ENCODE peak calls at places on chromosomes 16 and 17, in six cellular contexts. K is nephron progenitor cell, I is WTC11, E is T-helper 22 cell, R is psoas muscle, M is hepatocyte. B is an unnamed sample.
A peak's percentile ranks its signal among the peaks of the same experiment; 100 is the strongest.

GRCh38 chr16:89931305-89931896 is 8.3 kb downstream of the TUBB3 start:
- DNase-seq in K (no peak), I (no peak), E (no peak), R (no peak), M (no peak), B (no peak)

GRCh38 chr17:76271669-76272540 is 6.8 kb downstream of the UBALD2 start:
- DNase-seq in K (no peak), I (peak; percentile 45), E (peak; percentile 61), R (peak; percentile 74), M (no peak), B (peak; percentile 55)

GRCh38 chr17:33498069-33498468 is 205.0 kb upstream of the ASIC2 start:
- DNase-seq in K (no peak), I (no peak), E (no peak), R (no peak), M (peak; percentile 22), B (no peak)

GRCh38 chr16:11180489-11180888 is 75.5 kb downstream of the SOCS1 start:
- DNase-seq in K (no peak), I (no peak), E (no peak), R (no peak), M (no peak), B (no peak)

GRCh38 chr16:52283581-52284375 is 263.2 kb downstream of the TOX3 start:
- DNase-seq in K (no peak), I (no peak), E (no peak), R (no peak), M (no peak), B (no peak)

GRCh38 chr16:26645629-26646028 is 421.1 kb upstream of the C16orf82 start:
- DNase-seq in K (peak; percentile 57), I (peak; percentile 80), E (no peak), R (no peak), M (peak; percentile 68), B (peak; percentile 71)

GRCh38 chr17:49907279-49907678 is 59.4 kb upstream of the TAC4 start:
- DNase-seq in K (no peak), I (no peak), E (no peak), R (no peak), M (no peak), B (no peak)

GRCh38 chr17:77566151-77566550 is 392.4 kb upstream of the TNRC6C start:
- DNase-seq in K (no peak), I (no peak), E (no peak), R (no peak), M (no peak), B (no peak)

GRCh38 chr17:7807206-7807605 is 26.8 kb upstream of the KDM6B start:
- DNase-seq in K (no peak), I (no peak), E (no peak), R (no peak), M (no peak), B (no peak)

GRCh38 chr17:79851461-79851817 is 12.2 kb upstream of the CBX4 start:
- DNase-seq in K (no peak), I (no peak), E (no peak), R (no peak), M (no peak), B (no peak)

GRCh38 chr16:11400076-11400475 is 54.8 kb downstream of the RMI2 start:
- DNase-seq in K (no peak), I (no peak), E (no peak), R (no peak), M (no peak), B (no peak)

GRCh38 chr16:61887903-61888302 is 148.3 kb downstream of the CDH8 start:
- DNase-seq in K (no peak), I (no peak), E (no peak), R (no peak), M (peak; percentile 9), B (peak; percentile 91)

GRCh38 chr16:83887088-83887487 is 11.8 kb upstream of the MLYCD start:
- DNase-seq in K (no peak), I (no peak), E (no peak), R (no peak), M (no peak), B (no peak)

GRCh38 chr17:82365586-82366295 is 5.8 kb upstream of the UTS2R start:
- DNase-seq in K (no peak), I (no peak), E (no peak), R (no peak), M (no peak), B (no peak)

GRCh38 chr17:4498461-4499397 is at the start of gene SPNS2:
- DNase-seq in K (peak; percentile 80), I (peak; percentile 77), E (peak; percentile 34), R (peak; percentile 83), M (peak; percentile 87), B (peak; percentile 58)

GRCh38 chr16:67936876-67937605 is 391 bp upstream of the PSMB10 start:
- DNase-seq in K (no peak), I (no peak), E (peak; percentile 55), R (no peak), M (no peak), B (peak; percentile 57)

GRCh38 chr16:11682655-11683096 is 14.4 kb downstream of the SNN start:
- DNase-seq in K (no peak), I (no peak), E (no peak), R (no peak), M (no peak), B (no peak)

GRCh38 chr17:6422654-6423241 is 12.2 kb downstream of the AIPL1 start:
- DNase-seq in K (no peak), I (no peak), E (no peak), R (no peak), M (no peak), B (peak; percentile 44)

GRCh38 chr17:2860883-2861282 is 64.6 kb downstream of the RAP1GAP2 start:
- DNase-seq in K (no peak), I (no peak), E (no peak), R (no peak), M (no peak), B (no peak)

GRCh38 chr16:15484662-15485061 is 50.3 kb downstream of the BMERB1 start:
- DNase-seq in K (no peak), I (no peak), E (no peak), R (no peak), M (no peak), B (no peak)

GRCh38 chr17:40021471-40021961 is 6.3 kb downstream of the CSF3 start:
- DNase-seq in K (no peak), I (no peak), E (no peak), R (peak; percentile 88), M (no peak), B (no peak)

GRCh38 chr16:56197227-56197992 is 6.1 kb downstream of the GNAO1 start:
- DNase-seq in K (peak; percentile 18), I (no peak), E (no peak), R (no peak), M (no peak), B (no peak)

GRCh38 chr16:85627102-85627834 is 14.1 kb downstream of the GSE1 start:
- DNase-seq in K (no peak), I (no peak), E (no peak), R (no peak), M (no peak), B (no peak)

GRCh38 chr16:79836129-79836528 is 235.6 kb upstream of the MAF start:
- DNase-seq in K (no peak), I (no peak), E (no peak), R (no peak), M (no peak), B (no peak)

GRCh38 chr16:30659507-30660423 is 1.5 kb downstream of the FBRS start:
- DNase-seq in K (peak; percentile 74), I (no peak), E (peak; percentile 46), R (peak; percentile 75), M (no peak), B (peak; percentile 10)

GRCh38 chr16:10619271-10619849 is 39.0 kb upstream of the EMP2 start:
- DNase-seq in K (peak; percentile 54), I (peak; percentile 46), E (no peak), R (peak; percentile 58), M (no peak), B (peak; percentile 60)

GRCh38 chr17:29617125-29617480 is 5.6 kb downstream of the CORO6 start:
- DNase-seq in K (peak; percentile 82), I (peak; percentile 86), E (peak; percentile 82), R (peak; percentile 88), M (peak; percentile 68), B (peak; percentile 88)

GRCh38 chr16:13864689-13865088 is 55.3 kb upstream of the ERCC4 start:
- DNase-seq in K (no peak), I (no peak), E (no peak), R (no peak), M (no peak), B (no peak)

GRCh38 chr17:17704931-17705330 is 23.7 kb downstream of the RAI1 start:
- DNase-seq in K (no peak), I (no peak), E (no peak), R (no peak), M (no peak), B (no peak)

GRCh38 chr17:30337393-30337999 is 3.6 kb upstream of the TMIGD1 start:
- DNase-seq in K (no peak), I (no peak), E (no peak), R (no peak), M (no peak), B (peak; percentile 46)

GRCh38 chr16:23691483-23692189 is 12.9 kb downstream of the PLK1 start:
- DNase-seq in K (no peak), I (no peak), E (no peak), R (no peak), M (no peak), B (no peak)

GRCh38 chr16:17331071-17331521 is 139.7 kb downstream of the XYLT1 start:
- DNase-seq in K (no peak), I (no peak), E (no peak), R (peak; percentile 86), M (no peak), B (no peak)

GRCh38 chr17:47875011-47875471 is 21.0 kb upstream of the SP2 start:
- DNase-seq in K (no peak), I (no peak), E (no peak), R (no peak), M (no peak), B (no peak)

GRCh38 chr17:38746893-38747384 is 1.2 kb downstream of the PCGF2 start:
- DNase-seq in K (no peak), I (no peak), E (no peak), R (no peak), M (no peak), B (no peak)

GRCh38 chr17:77439382-77440013 is 298.7 kb downstream of the SEC14L1 start:
- DNase-seq in K (no peak), I (no peak), E (no peak), R (no peak), M (peak; percentile 68), B (no peak)

GRCh38 chr16:11232852-11233726 is 22.9 kb downstream of the SOCS1 start:
- DNase-seq in K (no peak), I (peak; percentile 56), E (peak; percentile 72), R (peak; percentile 66), M (no peak), B (peak; percentile 35)

B was measured in mesendoderm.